ENCODE peak calls at places on chromosomes 6 and 20, in four cellular contexts. Y, T, E and D are unnamed samples.
A peak's percentile ranks its signal among the peaks of the same experiment; 100 is the strongest.

GRCh38 chr6:81241126-81241525 is 511.4 kb downstream of the TENT5A start:
- DNase-seq in Y (no peak), T (no peak), E (no peak), D (no peak)

GRCh38 chr6:25295651-25296050 is 16.5 kb downstream of the CARMIL1 start:
- DNase-seq in Y (no peak), T (no peak), E (no peak), D (no peak)

GRCh38 chr20:16898433-16898832 is 150.3 kb downstream of the OTOR start:
- DNase-seq in Y (no peak), T (no peak), E (no peak), D (no peak)

GRCh38 chr20:52493177-52493711 is 301.7 kb upstream of the ZFP64 start:
- DNase-seq in Y (no peak), T (no peak), E (no peak), D (peak; percentile 33)

GRCh38 chr6:2110504-2110903 is 134.9 kb downstream of the GMDS start:
- DNase-seq in Y (no peak), T (no peak), E (no peak), D (no peak)

GRCh38 chr6:168182908-168183612 is 104.0 kb upstream of the FRMD1 start:
- DNase-seq in Y (no peak), T (peak; percentile 17), E (no peak), D (no peak)

GRCh38 chr6:155418017-155418749 is 37.5 kb downstream of the NOX3 start:
- DNase-seq in Y (no peak), T (no peak), E (peak; percentile 32), D (peak; percentile 30)

GRCh38 chr6:163716690-163717089 is 302.2 kb downstream of the QKI start:
- DNase-seq in Y (no peak), T (no peak), E (no peak), D (no peak)

GRCh38 chr6:21022343-21023107 is 488.3 kb downstream of the CDKAL1 start:
- DNase-seq in Y (no peak), T (no peak), E (peak; percentile 45), D (no peak)

GRCh38 chr6:92710048-92710447 is 709.3 kb downstream of the EPHA7 start:
- DNase-seq in Y (no peak), T (no peak), E (no peak), D (no peak)

GRCh38 chr6:132404736-132405135 is 3.5 kb upstream of the MOXD1 start:
- DNase-seq in Y (no peak), T (no peak), E (no peak), D (no peak)

GRCh38 chr20:12255571-12255970 is 337.9 kb downstream of the BTBD3 start:
- DNase-seq in Y (no peak), T (no peak), E (no peak), D (no peak)

GRCh38 chr6:144528605-144529425 is 243.7 kb downstream of the UTRN start:
- DNase-seq in Y (no peak), T (no peak), E (no peak), D (no peak)

GRCh38 chr20:47546184-47547033 is 44.7 kb downstream of the NCOA3 start:
- DNase-seq in Y (no peak), T (no peak), E (peak; percentile 45), D (no peak)

GRCh38 chr6:68615965-68616364 is 19.1 kb upstream of the ADGRB3 start:
- DNase-seq in Y (no peak), T (no peak), E (no peak), D (no peak)

GRCh38 chr6:159170999-159171712 is 2.0 kb downstream of the FNDC1 start:
- DNase-seq in Y (no peak), T (no peak), E (no peak), D (peak; percentile 29)

GRCh38 chr6:13303668-13304017 is 24.7 kb downstream of the TBC1D7 start:
- DNase-seq in Y (peak; percentile 73), T (peak; percentile 87), E (peak; percentile 89), D (peak; percentile 80)

GRCh38 chr20:34750484-34750883 is 46.3 kb downstream of the TP53INP2 start:
- DNase-seq in Y (no peak), T (no peak), E (no peak), D (no peak)

GRCh38 chr6:15331629-15332241 is 85.9 kb downstream of the JARID2 start:
- DNase-seq in Y (no peak), T (no peak), E (no peak), D (no peak)
- H3K4me3 ChIP-seq in Y (no peak overlapping the region), T (no peak overlapping the region), E (no peak overlapping the region), D (no peak overlapping the region)

DNA sequence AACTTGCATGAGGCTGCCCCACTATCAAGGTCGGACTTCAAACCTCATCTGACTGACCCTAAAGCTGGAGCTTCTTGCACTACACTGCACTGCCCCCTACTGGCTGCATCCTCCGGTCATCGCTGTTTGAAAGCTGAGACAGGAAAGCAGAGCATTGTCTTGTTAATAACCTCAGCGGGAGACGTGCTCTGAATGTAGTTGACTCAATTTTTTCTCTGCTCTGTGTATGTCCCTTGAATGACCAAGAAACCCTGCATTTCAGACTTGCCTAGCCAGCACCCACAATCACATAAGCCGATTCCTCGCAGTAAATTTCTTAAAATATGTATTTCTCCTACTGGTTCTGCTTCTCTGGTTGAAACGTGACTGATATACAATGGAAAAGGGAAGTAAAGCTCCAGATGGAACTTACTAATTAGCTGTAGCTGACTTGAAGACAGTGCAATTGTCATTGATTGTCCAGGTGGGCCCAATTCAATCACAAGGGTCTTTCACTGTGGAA is 27.8 kb downstream of the TCF21 start:
- DNase-seq in Y (peak; percentile 91), T (peak; percentile 93), E (peak; percentile 79), D (peak; percentile 73)
- TF ChIP-seq POLR2A in Y (no peak), T (no peak), E (no peak), D (no peak)

GRCh38 chr6:396126-396520 is 4.6 kb downstream of the IRF4 start:
- DNase-seq in Y (no peak), T (no peak), E (no peak), D (no peak)
- H3K4me3 ChIP-seq in Y (no peak overlapping the region), T (no peak overlapping the region), E (no peak overlapping the region), D (no peak overlapping the region)

GRCh38 chr20:57708694-57709673 is 831 bp downstream of the PMEPA1 start:
- DNase-seq in Y (peak; percentile 64), T (peak; percentile 79), E (no peak), D (peak; percentile 38)

GRCh38 chr20:57711826-57712225 is 2.0 kb upstream of the PMEPA1 start:
- DNase-seq in Y (no peak), T (no peak), E (no peak), D (no peak)

GRCh38 chr20:57711311-57711712 is 1.5 kb upstream of the PMEPA1 start:
- DNase-seq in Y (no peak), T (peak; percentile 74), E (no peak), D (no peak)

GRCh38 chr20:57710841-57711240 is 1.0 kb upstream of the PMEPA1 start:
- DNase-seq in Y (no peak), T (no peak), E (no peak), D (no peak)

GRCh38 chr20:57709823-57710799 is at the start of gene PMEPA1:
- DNase-seq in Y (peak; percentile 90), T (peak; percentile 98), E (peak; percentile 95), D (peak; percentile 94)
- TF ChIP-seq POLR2A in Y (peak; percentile 63), T (peak; percentile 58), E (peak; percentile 57), D (peak; percentile 79)

GRCh38 chr6:33070909-33071308 is 2.5 kb downstream of the HLA-DPA1 start:
- DNase-seq in Y (no peak), T (no peak), E (no peak), D (no peak)

GRCh38 chr6:33073431-33073871 is at the start of gene HLA-DPA1:
- DNase-seq in Y (no peak), T (no peak), E (peak; percentile 75), D (peak; percentile 55)

GRCh38 chr6:33075208-33075567 is 602 bp upstream of the HLA-DPB1 start:
- DNase-seq in Y (no peak), T (no peak), E (no peak), D (no peak)

GRCh38 chr6:33071579-33071978 is 1.9 kb downstream of the HLA-DPA1 start:
- DNase-seq in Y (no peak), T (no peak), E (no peak), D (no peak)

GRCh38 chr6:33072508-33073100 is 845 bp downstream of the HLA-DPA1 start:
- DNase-seq in Y (no peak), T (no peak), E (no peak), D (peak; percentile 38)
- H3K4me3 ChIP-seq in Y (no peak overlapping the region), T (no peak overlapping the region), E (peak overlapping the region; percentile 49), D (no peak overlapping the region)